ENCODE peak calls at places on chromosome 21, in six cellular contexts. C, I, M, P, J and Q are unnamed samples.

GRCh38 chr21:33964706-33965325 is 49.2 kb upstream of the ATP5PO start:
- DNase-seq in M (no peak), I (no peak), P (no peak), J (no peak), C (peak), Q (no peak)

GRCh38 chr21:34892196-34892595 is 156.9 kb downstream of the RUNX1 start:
- DNase-seq in C (no peak), M (no peak), J (no peak), P (no peak), I (no peak), Q (no peak)

GRCh38 chr21:26550357-26550756 is 22.7 kb downstream of the CYYR1 start:
- DNase-seq in P (no peak), I (no peak), M (no peak), J (no peak), C (no peak), Q (no peak)

GRCh38 chr21:32524010-32524719 is 61.2 kb downstream of the TCP10L start:
- DNase-seq in J (peak), I (peak), P (no peak), M (no peak), C (peak), Q (peak)

GRCh38 chr21:33441489-33442477 is 38.0 kb downstream of the TMEM50B start:
- DNase-seq in P (no peak), I (no peak), C (peak), J (peak), M (peak), Q (peak)

GRCh38 chr21:33947451-33948095 is 32.0 kb upstream of the ATP5PO start:
- DNase-seq in M (peak), P (peak), C (peak), J (peak), I (peak), Q (peak)

GRCh38 chr21:16258834-16259611 is 529.2 kb downstream of the USP25 start:
- DNase-seq in J (no peak), I (no peak), C (no peak), P (no peak), M (no peak), Q (no peak)

GRCh38 chr21:16468191-16468590 is 738.4 kb downstream of the USP25 start:
- DNase-seq in P (no peak), J (no peak), I (no peak), C (peak), M (peak), Q (no peak)

GRCh38 chr21:32480381-32480780 is 67.9 kb downstream of the EVA1C start:
- DNase-seq in C (no peak), M (no peak), P (no peak), I (no peak), J (no peak), Q (no peak)

GRCh38 chr21:43917515-43918384 is 52.7 kb downstream of the AGPAT3 start:
- DNase-seq in I (no peak), M (peak), C (no peak), J (no peak), P (no peak), Q (no peak)

GRCh38 chr21:33185852-33186251 is 43.9 kb upstream of the IFNAR2 start:
- DNase-seq in C (no peak), M (no peak), J (no peak), I (no peak), P (no peak), Q (no peak)

GRCh38 chr21:25571726-25572121 is 35.6 kb downstream of the MRPL39 start:
- DNase-seq in C (no peak), J (no peak), I (no peak), M (no peak), P (no peak), Q (no peak)

GRCh38 chr21:32021319-32022027 is 148.7 kb downstream of the HUNK start:
- DNase-seq in J (no peak), M (peak), I (peak), C (no peak), P (peak), Q (no peak)

GRCh38 chr21:30684506-30684905 is 34.1 kb downstream of the KRTAP21-3 start:
- DNase-seq in C (no peak), P (no peak), J (no peak), M (peak), I (no peak), Q (no peak)

GRCh38 chr21:34276711-34277425 is 86.9 kb upstream of the KCNE2 start:
- DNase-seq in C (peak), M (peak), J (no peak), P (no peak), I (no peak), Q (no peak)

GRCh38 chr21:25859264-25859931 is 124.6 kb downstream of the GABPA start:
- DNase-seq in J (no peak), C (no peak), I (no peak), M (no peak), P (no peak), Q (no peak)

GRCh38 chr21:33396966-33397365 is 6.2 kb upstream of the IFNGR2 start:
- DNase-seq in J (peak), C (peak), I (no peak), M (no peak), P (no peak), Q (peak)

GRCh38 chr21:32248616-32249550 is 30.0 kb downstream of the MIS18A start:
- DNase-seq in I (no peak), P (no peak), J (no peak), C (no peak), M (no peak), Q (no peak)

GRCh38 chr21:33402011-33402979 is 918 bp upstream of the IFNGR2 start:
- DNase-seq in P (peak), M (no peak), J (no peak), I (peak), C (peak), Q (peak)

GRCh38 chr21:16195896-16196443 is 466.2 kb downstream of the USP25 start:
- DNase-seq in P (no peak), I (no peak), J (no peak), C (peak), M (no peak), Q (peak)

GRCh38 chr21:34112316-34113033 is 39.1 kb downstream of the MRPS6 start:
- DNase-seq in I (no peak), J (no peak), C (no peak), M (no peak), P (no peak), Q (no peak)

GRCh38 chr21:24395320-24395933 is 1211.9 kb downstream of the MRPL39 start:
- DNase-seq in C (no peak), J (peak), P (no peak), M (no peak), I (no peak), Q (no peak)

GRCh38 chr21:16533692-16534407 is 804.1 kb downstream of the USP25 start:
- DNase-seq in P (no peak), J (no peak), M (no peak), I (no peak), C (no peak), Q (no peak)

GRCh38 chr21:30028537-30028936 is 88.7 kb upstream of the GRIK1 start:
- DNase-seq in I (no peak), J (no peak), P (no peak), M (no peak), C (no peak), Q (no peak)

GRCh38 chr21:35048183-35048601 is 910 bp downstream of the RUNX1 start:
- DNase-seq in I (no peak), M (peak), C (no peak), J (no peak), P (no peak), Q (no peak)

GRCh38 chr21:20527691-20528090 is 470.5 kb upstream of the NCAM2 start:
- DNase-seq in P (no peak), I (no peak), M (no peak), J (no peak), C (no peak), Q (no peak)

GRCh38 chr21:21952566-21952965 is 954.4 kb downstream of the NCAM2 start:
- DNase-seq in J (no peak), I (no peak), M (no peak), C (no peak), P (no peak), Q (no peak)

GRCh38 chr21:25422610-25423608 is 184.4 kb downstream of the MRPL39 start:
- DNase-seq in J (no peak), P (no peak), M (no peak), C (no peak), I (no peak), Q (no peak)

GRCh38 chr21:35189077-35189863 is 140.2 kb upstream of the RUNX1 start:
- DNase-seq in M (no peak), J (peak), I (peak), P (no peak), C (peak), Q (peak)

GRCh38 chr21:26845066-26845749 is at the start of gene ADAMTS1:
- DNase-seq in J (peak), I (peak), C (peak), M (peak), P (peak), Q (peak)

GRCh38 chr21:33265664-33266049 is 510 bp upstream of the IL10RB start:
- DNase-seq in C (no peak), I (no peak), J (no peak), P (peak), M (peak), Q (no peak)

GRCh38 chr21:33987461-33987860 is 71.9 kb upstream of the ATP5PO start:
- DNase-seq in M (no peak), P (no peak), I (no peak), J (no peak), C (no peak), Q (no peak)

GRCh38 chr21:31913191-31913608 is 40.4 kb downstream of the HUNK start:
- DNase-seq in I (no peak), P (no peak), C (no peak), J (no peak), M (no peak), Q (no peak)

GRCh38 chr21:32768530-32768929 is 3.0 kb downstream of the PAXBP1 start:
- DNase-seq in C (no peak), M (no peak), I (no peak), J (no peak), P (no peak), Q (no peak)

GRCh38 chr21:31107871-31108270 is 69.6 kb upstream of the KRTAP19-8 start:
- DNase-seq in C (no peak), J (no peak), I (no peak), M (no peak), P (no peak), Q (no peak)

GRCh38 chr21:31837613-31838390 is 35.0 kb upstream of the HUNK start:
- DNase-seq in J (no peak), I (no peak), P (no peak), M (no peak), C (no peak), Q (no peak)

GRCh38 chr21:18801468-18801867 is 397.9 kb upstream of the TMPRSS15 start:
- DNase-seq in J (peak), M (peak), C (no peak), P (no peak), I (no peak), Q (peak)

GRCh38 chr21:26683996-26684395 is 110.9 kb upstream of the CYYR1 start:
- DNase-seq in J (no peak), C (no peak), M (peak), I (no peak), P (no peak), Q (no peak)

GRCh38 chr21:34570315-34570714 is 44.6 kb downstream of the RCAN1 start:
- DNase-seq in J (no peak), C (no peak), P (no peak), M (no peak), I (no peak), Q (peak)

GRCh38 chr21:35366348-35367085 is 317.4 kb upstream of the RUNX1 start:
- DNase-seq in I (no peak), M (no peak), J (no peak), C (peak), P (no peak), Q (peak)

GRCh38 chr21:28487455-28488070 is 505.1 kb downstream of the LTN1 start:
- DNase-seq in J (no peak), I (no peak), C (peak), M (no peak), P (no peak), Q (no peak)
- TF ChIP-seq CTCF in J (no peak), I (no peak), C (no peak), M (no peak), P (no peak), Q (no peak)

GRCh38 chr21:37877888-37878684 is 38.2 kb downstream of the KCNJ6 start:
- DNase-seq in C (no peak), P (no peak), I (no peak), M (no peak), J (no peak), Q (no peak)
- H3K4me3 ChIP-seq in C (no peak), P (no peak), I (no peak), M (no peak), J (no peak), Q (no peak)

DNA sequence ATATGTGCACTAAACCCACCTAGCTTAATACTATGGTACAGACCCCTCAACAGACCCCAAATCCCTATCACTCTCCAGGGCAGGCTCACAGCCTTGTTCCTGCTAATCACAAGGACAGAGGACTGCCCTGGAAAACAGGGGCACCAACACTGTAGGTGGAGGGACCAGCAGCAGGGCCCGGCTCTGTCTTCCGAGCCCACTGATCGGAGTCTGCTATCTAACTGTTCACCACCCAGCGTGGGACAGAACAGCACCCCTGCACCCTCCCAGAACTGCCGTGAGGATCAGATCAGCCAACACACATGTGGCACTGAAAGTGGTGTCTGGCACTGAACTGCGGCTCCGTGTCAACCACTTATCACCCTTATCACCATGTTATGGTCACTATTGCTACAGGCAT is 6.2 kb downstream of the WDR4 start:
- DNase-seq in J (no peak), I (no peak), C (no peak), P (no peak), M (no peak), Q (no peak)
- TF ChIP-seq CTCF in J (no peak), I (no peak), C (no peak), P (no peak), M (no peak), Q (no peak)

DNA sequence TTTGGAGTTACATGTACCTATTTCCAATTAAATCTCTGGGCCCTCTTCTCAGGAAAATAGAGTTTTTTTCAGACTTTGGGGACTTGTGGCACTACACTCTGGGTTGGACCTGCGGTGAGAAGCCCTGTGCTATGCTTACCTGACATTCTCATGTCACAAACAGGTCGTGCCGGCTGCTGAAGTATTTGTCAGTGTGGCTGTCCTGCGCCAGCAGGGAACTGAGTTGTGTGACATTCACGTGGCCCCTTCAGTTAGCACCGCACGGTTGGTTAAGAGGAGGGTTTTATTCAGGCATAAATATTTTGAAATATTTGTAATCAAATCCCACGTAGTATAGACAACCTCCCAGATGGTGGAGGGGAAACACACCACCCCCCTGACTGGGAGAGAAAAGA is 6.3 kb upstream of the COL6A2 start:
- DNase-seq in P (no peak), M (no peak), C (no peak), J (no peak), I (no peak), Q (no peak)
- H3K4me3 ChIP-seq in P (no peak), M (no peak), C (peak), J (no peak), I (peak), Q (no peak)

GRCh38 chr21:39183272-39184049 is at the start of gene PSMG1:
- DNase-seq in J (peak), M (peak), P (peak), C (peak), I (peak), Q (peak)

GRCh38 chr21:39181205-39181818 is 1.9 kb downstream of the PSMG1 start:
- DNase-seq in M (no peak), J (no peak), C (no peak), P (no peak), I (no peak), Q (no peak)

GRCh38 chr21:39182016-39182415 is 1.2 kb downstream of the PSMG1 start:
- DNase-seq in I (no peak), J (no peak), M (no peak), C (no peak), P (no peak), Q (no peak)

GRCh38 chr21:39182484-39183271 is 573 bp downstream of the PSMG1 start:
- DNase-seq in M (peak), P (peak), J (no peak), C (peak), I (no peak), Q (peak)

DNA sequence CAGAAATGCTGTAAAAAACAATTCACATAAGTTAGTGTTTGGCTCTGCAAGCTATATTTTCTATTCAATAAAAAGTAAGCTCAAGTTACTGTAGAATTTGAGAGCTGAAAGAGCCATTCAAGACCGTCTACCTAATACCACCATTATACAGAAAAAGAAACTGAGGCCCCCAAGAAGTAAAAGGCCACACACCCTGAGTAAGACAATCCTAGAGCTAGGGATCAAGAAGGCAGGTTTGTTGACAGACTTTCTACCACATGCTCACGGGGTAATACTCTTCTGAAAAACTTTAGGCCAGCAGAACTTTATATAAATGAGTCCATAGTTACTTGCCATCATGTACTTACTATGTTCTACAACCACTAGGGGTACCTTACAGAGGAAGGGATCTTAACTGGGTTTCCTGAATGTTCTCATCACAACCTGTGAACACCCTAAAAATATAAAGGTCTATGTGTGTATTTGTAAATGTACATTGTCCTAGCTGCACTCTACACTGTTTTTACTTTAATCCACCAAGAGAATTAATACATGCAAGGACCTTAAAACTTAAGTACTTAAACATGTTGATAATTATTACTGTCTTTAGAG is 2.7 kb downstream of the PSMG1 start:
- DNase-seq in J (no peak), C (no peak), I (no peak), P (no peak), M (peak), Q (no peak)
- TF ChIP-seq CTCF in J (peak), C (peak), I (no peak), P (no peak), M (peak), Q (peak)

DNA sequence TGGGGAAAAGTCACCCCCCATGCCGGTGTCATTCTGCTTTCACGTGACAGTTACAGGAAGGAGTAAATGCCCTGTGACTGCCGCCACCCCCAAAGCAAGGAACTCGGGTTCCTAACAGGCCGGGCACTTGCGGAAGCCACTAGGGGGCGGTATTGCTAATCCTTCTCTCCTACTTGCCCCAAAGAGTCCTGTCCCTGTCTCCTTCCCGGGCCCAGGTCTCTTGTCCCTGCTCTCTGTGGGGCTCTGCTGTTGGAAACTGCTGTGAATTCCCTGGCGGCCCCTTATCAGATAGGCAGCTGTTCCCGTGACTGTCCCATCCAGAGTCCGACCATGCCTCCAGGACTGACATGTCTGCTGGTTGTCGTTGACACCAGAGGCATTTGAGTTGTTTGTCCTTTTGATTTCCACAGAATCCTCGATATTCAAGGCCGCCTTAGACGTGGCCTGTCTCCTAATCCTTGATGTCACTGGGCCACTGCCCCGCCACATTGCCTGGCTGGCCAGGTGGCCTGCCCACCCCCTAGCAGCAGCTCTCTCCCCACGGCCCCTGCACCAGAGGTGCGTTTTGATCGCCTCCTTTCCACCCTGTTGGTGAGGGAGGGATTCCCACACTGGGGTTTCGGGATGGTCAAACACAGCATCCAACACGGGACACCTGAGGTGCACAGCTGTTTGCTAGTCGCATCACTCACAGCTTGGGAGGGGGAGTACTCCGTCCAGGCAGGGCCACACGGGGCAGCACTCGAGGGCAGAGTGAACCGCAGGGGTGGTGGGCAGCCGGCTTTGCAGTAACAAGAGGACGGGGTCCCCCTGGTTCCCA is 37.3 kb downstream of the CHAF1B start:
- DNase-seq in C (peak), J (no peak), M (peak), P (peak), I (no peak), Q (peak)
- H3K4me3 ChIP-seq in C (no peak), J (no peak), M (no peak), P (no peak), I (no peak), Q (no peak)

GRCh38 chr21:44949161-44950015 is 9.6 kb downstream of the SLX9 start:
- DNase-seq in I (peak), C (peak), J (peak), M (peak), P (peak), Q (peak)
- TF ChIP-seq CTCF in I (peak), C (peak), J (peak), M (peak), P (peak), Q (peak)

GRCh38 chr21:17786219-17787181 is 32.7 kb downstream of the C21orf91 start:
- DNase-seq in I (no peak), M (no peak), C (no peak), P (no peak), J (no peak), Q (no peak)
- H3K4me3 ChIP-seq in I (no peak), M (no peak), C (no peak), P (no peak), J (no peak), Q (no peak)